ENCODE peak calls at places on chromosomes 1 and 21, in four cellular contexts. S, J, R and N are unnamed samples.

GRCh38 chr1:223455470-223455869 is 62.3 kb downstream of the CCDC185 start:
- DNase-seq in R (no peak), S (no peak), J (no peak), N (no peak)

GRCh38 chr1:206505702-206506375 is 1.5 kb upstream of the RASSF5 start:
- DNase-seq in R (no peak), S (peak), J (no peak), N (no peak)

GRCh38 chr1:55107111-55107510 is 67.8 kb downstream of the PCSK9 start:
- DNase-seq in J (no peak), S (no peak), R (no peak), N (no peak)

GRCh38 chr21:17523007-17523451 is 10.2 kb downstream of the CXADR start:
- DNase-seq in S (no peak), J (no peak), R (peak), N (no peak)

GRCh38 chr1:151968058-151968457 is 25.6 kb downstream of the S100A10 start:
- DNase-seq in S (peak), J (no peak), R (peak), N (peak)

GRCh38 chr1:210289248-210289647 is 39.5 kb upstream of the HHAT start:
- DNase-seq in S (no peak), R (no peak), J (no peak), N (no peak)

GRCh38 chr1:228370439-228370940 is 36.1 kb downstream of the TRIM11 start:
- DNase-seq in J (no peak), S (no peak), R (no peak), N (no peak)

GRCh38 chr1:218865591-218865990 is 308.1 kb upstream of the LYPLAL1 start:
- DNase-seq in S (no peak), R (no peak), J (no peak), N (no peak)

GRCh38 chr1:226882631-226883409 is 12.4 kb downstream of the PSEN2 start:
- DNase-seq in S (no peak), J (peak), R (no peak), N (no peak)

GRCh38 chr1:54819733-54820132 is 18.6 kb upstream of the TTC22 start:
- DNase-seq in R (no peak), J (no peak), S (no peak), N (no peak)

GRCh38 chr21:29208666-29209059 is 78.2 kb downstream of the MAP3K7CL start:
- DNase-seq in R (no peak), J (no peak), S (no peak), N (no peak)

GRCh38 chr1:31681421-31681820 is 22.4 kb downstream of the COL16A1 start:
- DNase-seq in R (no peak), J (no peak), S (no peak), N (no peak)

GRCh38 chr1:159936284-159936904 is 9.0 kb downstream of the IGSF9 start:
- DNase-seq in S (peak), R (peak), J (no peak), N (no peak)

GRCh38 chr1:53349369-53349705 is 21.5 kb upstream of the LRP8 start:
- DNase-seq in S (no peak), R (no peak), J (no peak), N (peak)

GRCh38 chr1:16122916-16123315 is 33.0 kb downstream of the EPHA2 start:
- DNase-seq in R (no peak), J (peak), S (peak), N (no peak)

GRCh38 chr1:230824571-230825060 is 43.7 kb downstream of the C1orf198 start:
- DNase-seq in R (no peak), J (no peak), S (no peak), N (no peak)

GRCh38 chr1:233523047-233523446 is 90.9 kb upstream of the KCNK1 start:
- DNase-seq in J (no peak), S (no peak), R (no peak), N (no peak)

GRCh38 chr1:234743866-234744581 is 134.0 kb upstream of the IRF2BP2 start:
- DNase-seq in R (no peak), J (no peak), S (no peak), N (no peak)

GRCh38 chr1:83909687-83910086 is 89.2 kb downstream of the TTLL7 start:
- DNase-seq in S (no peak), J (no peak), R (no peak), N (no peak)

GRCh38 chr1:58893257-58893869 is 109.5 kb upstream of the JUN start:
- DNase-seq in J (no peak), S (peak), R (no peak), N (no peak)

GRCh38 chr1:5220421-5220820 is 566.0 kb downstream of the AJAP1 start:
- DNase-seq in J (no peak), R (no peak), S (no peak), N (no peak)

GRCh38 chr1:229272164-229273158 is 1.6 kb downstream of the RAB4A start:
- DNase-seq in S (no peak), R (no peak), J (no peak), N (no peak)

GRCh38 chr1:81004011-81004410 is 796.7 kb upstream of the ADGRL2 start:
- DNase-seq in J (no peak), R (no peak), S (no peak), N (no peak)

GRCh38 chr1:57017717-57018116 is 51.9 kb upstream of the C8B start:
- DNase-seq in S (peak), R (peak), J (no peak), N (no peak)
- TF ChIP-seq SRF in S (no peak), R (no peak), J (no peak), N (no peak)

DNA sequence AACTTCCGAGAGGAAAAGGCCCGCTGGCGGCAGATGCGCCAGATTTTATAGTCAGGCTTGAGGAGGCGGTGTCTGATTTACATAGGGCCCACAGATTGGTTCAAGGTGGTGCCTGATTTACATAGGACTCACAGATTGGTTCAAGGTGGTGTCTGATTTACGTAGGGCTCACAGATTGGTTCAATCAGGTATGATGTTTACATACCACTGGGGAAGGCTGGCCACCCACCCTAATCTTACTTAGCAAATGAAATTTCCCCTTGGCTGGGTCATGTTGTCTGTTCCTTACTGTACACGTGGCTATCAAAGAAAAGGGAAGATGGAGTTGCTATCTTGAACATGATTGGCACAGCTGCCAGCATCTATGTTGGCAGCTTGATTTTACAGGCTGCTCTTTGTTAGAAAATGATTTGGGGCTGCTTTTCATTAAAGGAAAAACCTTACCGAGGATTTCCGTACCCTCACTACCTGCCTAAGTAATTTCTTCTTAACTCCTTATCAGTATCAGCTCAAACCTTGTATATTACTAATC is 96.3 kb downstream of the SETD4 start:
- DNase-seq in R (no peak), J (no peak), S (peak), N (no peak)
- H2AFZ ChIP-seq in R (no peak), J (no peak), S (no peak), N (no peak)

GRCh38 chr1:91729621-91730348 is 156.2 kb downstream of the TGFBR3 start:
- DNase-seq in J (no peak), R (no peak), S (no peak), N (no peak)

GRCh38 chr1:91732991-91733390 is 153.0 kb downstream of the TGFBR3 start:
- DNase-seq in S (no peak), J (no peak), R (no peak), N (no peak)

GRCh38 chr1:91732291-91732953 is 153.5 kb downstream of the TGFBR3 start:
- DNase-seq in S (peak), R (no peak), J (no peak), N (no peak)

GRCh38 chr1:91731815-91732214 is 154.1 kb downstream of the TGFBR3 start:
- DNase-seq in S (no peak), R (no peak), J (no peak), N (no peak)

GRCh38 chr1:91730781-91731732 is 154.9 kb downstream of the TGFBR3 start:
- DNase-seq in S (peak), J (no peak), R (no peak), N (no peak)
- TF ChIP-seq EP300 in S (peak), J (no peak), R (no peak), N (no peak)

DNA sequence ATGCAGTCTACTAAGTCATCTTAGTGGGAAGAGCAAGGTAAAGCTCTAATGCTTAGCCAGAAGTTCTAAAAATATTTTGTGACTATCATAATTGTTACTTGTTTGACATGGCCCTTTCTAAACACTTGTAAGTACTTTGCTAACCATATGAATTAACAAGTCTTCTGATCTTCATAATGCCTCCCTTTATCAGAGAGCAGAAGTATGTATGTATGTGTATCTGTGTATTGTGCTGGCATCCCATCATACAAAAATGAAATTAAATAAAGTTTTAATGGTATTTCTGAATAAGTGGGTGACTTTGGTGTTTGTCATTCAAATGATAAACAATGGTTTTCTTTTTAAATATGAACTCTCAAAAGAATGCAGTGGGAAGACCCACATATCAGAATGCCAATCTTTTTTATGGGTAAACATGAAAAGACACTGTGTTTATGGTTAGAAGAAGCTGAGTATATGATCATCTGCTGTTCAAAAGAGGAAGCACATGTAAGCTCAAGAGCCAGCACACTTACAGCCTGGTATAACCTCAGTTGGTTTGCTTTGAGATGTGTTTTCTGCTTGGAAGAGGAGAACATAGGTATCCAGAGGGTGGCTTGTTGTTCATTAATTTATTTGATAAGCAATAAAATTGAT is 159.6 kb downstream of the CLEC20A start:
- DNase-seq in R (no peak), S (no peak), J (no peak), N (no peak)
- TF ChIP-seq SRF in R (no peak), S (no peak), J (no peak), N (no peak)

GRCh38 chr1:201831371-201831770 is 2.4 kb downstream of the IPO9 start:
- DNase-seq in J (no peak), R (no peak), S (no peak), N (no peak)

GRCh38 chr1:201827321-201828281 is 1.4 kb upstream of the IPO9 start:
- DNase-seq in J (no peak), S (no peak), R (no peak), N (no peak)

GRCh38 chr1:201826830-201827229 is 2.1 kb upstream of the IPO9 start:
- DNase-seq in S (peak), J (no peak), R (no peak), N (no peak)

GRCh38 chr1:201828820-201829774 is at the start of gene IPO9:
- DNase-seq in R (peak), S (peak), J (peak), N (peak)

DNA sequence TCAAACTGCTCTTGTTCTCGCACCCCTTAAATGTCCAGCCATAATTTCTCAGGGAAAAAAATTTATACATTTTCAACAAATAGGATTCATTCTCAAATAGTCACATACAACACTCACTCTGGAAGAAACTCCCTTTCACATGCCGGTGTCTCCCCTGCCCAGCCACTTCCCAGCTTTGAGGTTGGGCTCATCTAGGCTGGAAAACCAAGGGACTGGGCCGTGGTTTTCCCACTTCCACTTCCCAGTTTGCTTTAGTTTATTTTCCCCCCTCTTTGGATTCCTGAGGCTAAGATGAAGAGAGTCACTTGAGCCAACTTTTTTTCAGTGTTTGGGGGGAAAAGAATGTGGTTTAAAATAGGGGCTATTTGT is 522 bp upstream of the IPO9 start:
- DNase-seq in J (no peak), S (no peak), R (no peak), N (no peak)
- H2AFZ ChIP-seq in J (peak), S (peak), R (peak), N (no peak)

GRCh38 chr1:8121261-8122159 is 95.4 kb upstream of the ERRFI1 start:
- DNase-seq in R (peak), J (no peak), S (peak), N (no peak)
- TF ChIP-seq EP300 in R (no peak), J (no peak), S (no peak), N (no peak)

GRCh38 chr1:205204552-205204951 is 7.0 kb downstream of the DSTYK start:
- DNase-seq in S (no peak), R (no peak), J (no peak), N (no peak)

GRCh38 chr1:205199090-205199930 is 12.2 kb downstream of the DSTYK start:
- DNase-seq in S (peak), R (no peak), J (no peak), N (no peak)

GRCh38 chr1:205205055-205205454 is 6.4 kb downstream of the DSTYK start:
- DNase-seq in R (no peak), S (no peak), J (no peak), N (no peak)

DNA sequence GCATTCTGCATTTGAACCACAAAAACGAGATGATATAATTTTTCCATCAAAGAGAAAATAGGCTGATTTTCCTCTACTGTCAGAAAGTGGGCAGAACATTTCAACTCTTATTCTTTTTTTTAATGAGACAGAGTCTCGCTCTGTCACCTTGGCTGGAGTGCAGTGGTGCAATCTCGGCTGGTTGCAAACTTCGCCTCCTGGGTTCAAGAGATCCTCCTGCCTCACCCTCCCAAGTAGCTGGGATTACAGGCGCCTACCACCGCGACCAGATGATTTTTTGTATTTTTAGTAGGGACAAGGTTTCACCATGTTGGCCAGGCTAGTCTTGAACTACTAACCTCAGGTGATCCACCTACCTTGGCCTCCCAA is 11.6 kb downstream of the DSTYK start:
- DNase-seq in J (no peak), R (no peak), S (no peak), N (no peak)
- TF ChIP-seq SRF in J (no peak), R (no peak), S (no peak), N (no peak)